ENCODE peak calls at places on chromosomes 7 and 10, in four cellular contexts. Z is K562, U is GM12878, K is H1. I is an unnamed sample.

GRCh38 chr7:129212596-129212995 is 12.2 kb upstream of the AHCYL2 start:
- DNase-seq in Z (no peak), U (no peak), K (no peak), I (no peak)

GRCh38 chr7:29345590-29345989 is 151.0 kb downstream of the CHN2 start:
- DNase-seq in Z (peak), U (no peak), K (peak), I (peak)

GRCh38 chr10:100315603-100316002 is 14.4 kb downstream of the PKD2L1 start:
- DNase-seq in Z (no peak), U (no peak), K (no peak), I (no peak)

GRCh38 chr7:157297071-157297638 is 39.6 kb upstream of the DNAJB6 start:
- DNase-seq in Z (no peak), U (no peak), K (no peak), I (no peak)

GRCh38 chr7:40733578-40733977 is 598.8 kb downstream of the SUGCT start:
- DNase-seq in Z (no peak), U (no peak), K (no peak), I (no peak)

GRCh38 chr10:80462277-80462985 is 8.3 kb downstream of the TSPAN14 start:
- DNase-seq in Z (no peak), U (no peak), K (no peak), I (no peak)

GRCh38 chr7:95886501-95887090 is 114.2 kb downstream of the DYNC1I1 start:
- DNase-seq in Z (no peak), U (no peak), K (no peak), I (no peak)

GRCh38 chr7:77393954-77394353 is 22.2 kb downstream of the GSAP start:
- DNase-seq in Z (no peak), U (no peak), K (no peak), I (no peak)

GRCh38 chr10:108877130-108877529 is 1046.2 kb downstream of the XPNPEP1 start:
- DNase-seq in Z (no peak), U (no peak), K (no peak), I (no peak)

GRCh38 chr7:149397470-149397869 is 63.4 kb downstream of the ZNF777 start:
- DNase-seq in Z (no peak), U (no peak), K (no peak), I (no peak)

GRCh38 chr10:21402606-21403083 is 122.8 kb downstream of the SKIDA1 start:
- DNase-seq in Z (no peak), U (no peak), K (no peak), I (no peak)

GRCh38 chr10:48523212-48523819 is 81.6 kb downstream of the ARHGAP22 start:
- DNase-seq in Z (peak), U (no peak), K (no peak), I (peak)

GRCh38 chr7:13031481-13031880 is 344.0 kb downstream of the ARL4A start:
- DNase-seq in Z (no peak), U (no peak), K (no peak), I (no peak)

GRCh38 chr7:91869661-91870060 is 10.8 kb downstream of the MTERF1 start:
- DNase-seq in Z (peak), U (no peak), K (no peak), I (no peak)

GRCh38 chr7:74466196-74466813 is 12.6 kb downstream of the GTF2IRD1 start:
- DNase-seq in Z (no peak), U (no peak), K (no peak), I (no peak)

GRCh38 chr10:28311104-28311503 is 8.2 kb upstream of the MPP7 start:
- DNase-seq in Z (no peak), U (no peak), K (no peak), I (no peak)

GRCh38 chr10:48982584-48982983 is 42.9 kb upstream of the LRRC18 start:
- DNase-seq in Z (no peak), U (no peak), K (no peak), I (no peak)

GRCh38 chr7:100705341-100705752 is 574 bp upstream of the POP7 start:
- DNase-seq in Z (peak), U (peak), K (peak), I (peak)

GRCh38 chr10:133133471-133134231 is 26.4 kb upstream of the KNDC1 start:
- DNase-seq in Z (no peak), U (no peak), K (no peak), I (no peak)

GRCh38 chr10:74223755-74224530 is 72.9 kb downstream of the ADK start:
- DNase-seq in Z (no peak), U (no peak), K (no peak), I (peak)

GRCh38 chr10:29648114-29648982 is 13.6 kb upstream of the SVIL start:
- DNase-seq in Z (no peak), U (no peak), K (no peak), I (no peak)

GRCh38 chr10:66888237-66888636 is 37.6 kb upstream of the LRRTM3 start:
- DNase-seq in Z (no peak), U (no peak), K (no peak), I (no peak)

GRCh38 chr10:123966896-123967231 is 75.3 kb upstream of the CPXM2 start:
- DNase-seq in Z (no peak), U (no peak), K (peak), I (no peak)

GRCh38 chr10:113003032-113003431 is 53.0 kb downstream of the TCF7L2 start:
- DNase-seq in Z (no peak), U (no peak), K (no peak), I (no peak)

GRCh38 chr10:6024334-6024682 is 37.9 kb downstream of the IL2RA start:
- DNase-seq in Z (no peak), U (no peak), K (no peak), I (no peak)

GRCh38 chr7:69934475-69934903 is 336.2 kb downstream of the AUTS2 start:
- DNase-seq in Z (no peak), U (no peak), K (no peak), I (no peak)

GRCh38 chr7:41924798-41925197 is 221.9 kb upstream of the INHBA start:
- DNase-seq in Z (no peak), U (no peak), K (no peak), I (no peak)

GRCh38 chr7:65892169-65892568 is 19.3 kb downstream of the VKORC1L1 start:
- DNase-seq in Z (no peak), U (no peak), K (no peak), I (no peak)

GRCh38 chr7:116526897-116527296 is 2.1 kb downstream of the CAV1 start:
- DNase-seq in Z (no peak), U (no peak), K (no peak), I (no peak)

GRCh38 chr10:70562036-70562710 is 40.4 kb downstream of the PRF1 start:
- DNase-seq in Z (no peak), U (no peak), K (no peak), I (no peak)

GRCh38 chr10:119896937-119897336 is 4.4 kb downstream of the SEC23IP start:
- DNase-seq in Z (no peak), U (no peak), K (no peak), I (no peak)

DNA sequence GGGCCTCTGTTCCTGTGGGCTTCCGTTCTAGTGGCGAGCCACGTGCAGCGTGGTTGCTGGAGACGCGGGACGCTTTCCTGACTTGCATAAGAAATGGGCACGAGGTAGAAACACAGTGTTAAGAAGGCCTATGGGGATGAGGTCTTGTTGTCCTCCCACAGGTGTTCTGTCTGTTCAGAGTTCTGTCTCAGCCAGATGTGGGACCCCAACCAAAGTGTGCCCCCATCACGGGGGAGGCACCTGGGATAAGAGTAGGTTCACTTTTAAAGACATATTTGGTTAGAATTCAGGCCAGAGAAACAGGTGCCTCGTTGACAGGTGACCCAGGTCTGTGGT is 56.0 kb upstream of the PITRM1 start:
- DNase-seq in Z (no peak), U (no peak), K (no peak), I (no peak)
- H3K4me2 ChIP-seq in Z (no peak), U (no peak), K (no peak), I (no peak)

DNA sequence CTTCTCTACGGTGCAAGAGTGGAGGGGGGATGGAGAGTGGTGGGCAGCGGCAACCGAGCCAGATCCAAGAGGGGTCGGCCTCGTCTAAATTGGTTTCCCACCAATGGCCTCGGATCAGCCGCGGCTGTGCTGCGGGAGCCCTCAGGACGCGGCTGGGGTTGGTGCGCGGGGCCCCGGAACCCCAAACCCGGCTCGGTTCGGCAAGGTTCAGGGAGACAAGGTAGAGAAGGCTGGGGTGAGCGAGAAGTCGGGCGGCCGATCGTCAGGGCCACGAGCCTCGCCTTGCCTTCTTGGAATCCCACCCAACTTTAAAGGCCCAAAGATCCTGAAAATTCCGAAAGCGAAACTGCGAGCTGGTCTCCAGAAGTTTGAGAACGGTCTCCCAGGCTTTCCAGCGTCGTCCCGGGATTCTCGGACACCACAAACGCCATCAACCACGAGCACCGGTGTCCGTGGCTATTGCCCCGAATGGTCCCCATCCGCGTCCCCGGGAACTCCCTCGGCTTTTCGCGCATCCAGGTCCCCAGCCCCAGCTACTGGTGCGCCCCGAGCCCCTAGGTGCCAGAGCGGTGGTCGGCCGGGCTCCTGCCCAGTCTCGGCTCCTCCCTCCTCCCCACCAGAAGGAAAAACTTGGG is 3.3 kb downstream of the SFMBT2 start:
- DNase-seq in Z (no peak), U (no peak), K (peak), I (no peak)
- TF ChIP-seq EGR1 in Z (no peak), U (no peak), K (no peak), I (no peak)

DNA sequence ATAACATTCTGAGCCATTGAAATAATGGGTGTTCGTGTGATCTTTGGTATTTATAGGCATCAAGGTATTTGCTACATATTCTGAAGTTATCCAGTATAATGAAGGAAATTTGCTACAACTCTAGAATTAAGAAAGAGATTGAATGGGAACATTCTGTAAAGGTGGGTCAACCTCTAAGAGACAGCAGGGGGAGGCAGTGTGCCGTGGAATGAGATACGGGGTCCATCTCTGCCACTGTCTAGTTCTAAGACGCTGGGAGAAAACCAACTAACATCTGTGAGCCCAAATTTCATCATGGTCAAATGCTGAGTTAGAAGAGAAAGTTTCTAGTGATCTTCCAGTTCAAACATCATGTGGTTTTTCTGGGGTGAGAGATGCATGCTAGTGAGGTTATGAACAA is 368.9 kb downstream of the SORCS1 start:
- DNase-seq in Z (peak), U (peak), K (no peak), I (no peak)
- TF ChIP-seq CTCF in Z (peak), U (peak), K (peak), I (no peak)

DNA sequence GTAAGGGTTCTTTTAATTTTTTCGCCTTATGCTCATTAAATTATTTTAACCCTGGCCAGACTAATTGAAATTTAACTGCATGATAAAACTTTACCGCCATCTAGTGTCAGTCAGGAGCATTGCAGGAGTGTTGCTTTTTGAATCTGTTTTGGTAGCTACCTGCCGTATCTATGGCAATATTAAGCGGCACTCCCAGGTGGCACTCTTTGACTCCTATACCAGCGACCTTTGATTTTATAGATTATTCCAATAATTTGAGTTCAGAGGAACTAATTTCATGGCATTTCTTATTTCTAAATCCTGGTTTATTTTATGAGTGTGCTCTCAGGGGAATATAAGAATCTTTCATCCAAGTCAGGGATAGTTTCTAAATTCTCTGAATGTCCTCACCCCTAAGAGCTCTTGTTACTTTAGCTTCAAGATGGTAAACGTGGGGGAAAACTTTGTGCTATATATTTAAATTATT is 198.9 kb downstream of the REEP3 start:
- DNase-seq in Z (peak), U (peak), K (peak), I (peak)
- H3K4me2 ChIP-seq in Z (no peak), U (no peak), K (no peak), I (peak)

DNA sequence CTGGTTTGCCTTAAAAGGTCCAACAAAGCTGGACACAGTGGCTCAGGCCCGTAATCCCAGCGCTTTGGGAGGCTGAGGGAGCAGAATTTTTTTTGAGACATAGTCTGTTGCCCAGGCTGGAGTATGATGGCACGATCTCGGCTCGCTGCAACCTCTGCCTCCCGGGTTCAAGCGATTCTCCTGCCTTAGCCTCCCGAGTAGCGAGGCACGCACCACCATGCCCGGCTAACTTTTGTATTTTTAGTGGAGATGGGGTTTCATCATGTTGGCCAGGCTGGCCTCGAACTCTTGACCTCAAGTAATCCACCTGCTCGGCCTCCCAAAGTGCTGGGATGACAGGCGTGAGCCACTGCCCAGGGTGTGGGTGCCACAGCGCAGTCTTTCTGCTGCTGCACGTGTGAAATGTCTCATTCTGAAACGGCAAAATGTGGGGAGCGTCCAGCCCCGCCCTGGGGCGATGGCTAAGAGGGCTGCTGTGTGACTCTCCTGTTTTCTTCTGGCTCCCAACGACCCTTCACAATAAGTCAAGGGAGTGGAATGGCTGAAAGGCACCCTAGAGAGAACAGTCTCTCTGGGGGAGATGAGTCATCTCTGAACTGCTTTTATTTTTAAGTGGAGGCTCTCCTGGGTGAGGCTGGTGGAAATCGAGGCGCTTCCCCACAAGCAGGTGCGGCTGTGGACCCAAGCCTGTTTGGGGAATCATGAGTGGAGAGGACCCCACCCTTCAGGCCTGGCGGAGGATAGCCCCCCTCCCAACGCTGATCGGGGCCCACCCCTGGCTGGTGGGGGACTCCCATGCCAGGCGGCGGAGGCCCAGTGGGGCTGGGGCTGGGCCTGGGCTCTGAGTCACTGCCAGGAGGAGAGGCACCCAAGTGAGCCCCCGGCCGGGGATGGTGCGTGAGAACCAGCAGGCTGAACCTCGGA is 18.1 kb downstream of the ADAP1 start:
- DNase-seq in Z (no peak), U (peak), K (no peak), I (peak)
- TF ChIP-seq EGR1 in Z (no peak), U (no peak), K (no peak), I (no peak)

GRCh38 chr7:15757041-15757995 is 70.8 kb upstream of the MEOX2 start:
- DNase-seq in Z (no peak), U (no peak), K (no peak), I (no peak)
- TF ChIP-seq CTCF in Z (no peak), U (no peak), K (no peak), I (no peak)

DNA sequence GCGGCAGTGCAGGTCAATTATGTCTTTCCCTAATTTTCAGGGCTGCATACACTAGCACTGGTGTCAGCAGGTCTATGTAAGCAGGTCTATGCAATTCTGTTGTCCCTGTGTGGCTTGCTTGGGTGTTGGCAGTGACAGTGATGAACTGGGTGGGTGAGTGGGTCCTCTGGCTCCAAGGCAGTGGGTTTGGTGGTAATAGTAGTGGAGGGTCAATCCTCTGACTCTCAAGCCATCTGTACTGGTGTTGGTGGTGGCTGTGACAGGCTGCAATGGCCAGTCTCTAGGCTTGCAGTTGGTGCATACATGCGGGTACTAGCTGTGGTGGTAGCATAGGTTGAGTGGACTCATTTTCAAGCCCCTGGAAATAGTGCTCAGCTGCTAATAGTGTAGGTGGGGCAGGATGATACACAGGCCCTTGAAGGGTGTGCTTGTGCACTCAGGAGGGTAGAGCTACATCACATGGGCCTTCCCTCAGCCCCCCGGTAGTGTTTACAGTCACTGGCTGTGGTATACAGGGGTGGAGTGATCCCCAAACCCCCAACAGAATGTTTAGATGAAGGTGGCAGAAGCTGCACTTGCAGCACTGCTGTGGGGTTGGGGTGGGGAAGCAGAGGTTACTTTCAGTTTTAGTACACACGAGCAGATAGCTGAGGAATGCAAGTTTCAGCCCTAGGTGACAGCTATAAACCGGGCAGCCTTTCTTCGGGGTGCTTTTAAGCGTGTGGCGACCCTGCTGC is 331.3 kb downstream of the PCDH15 start:
- DNase-seq in Z (no peak), U (no peak), K (no peak), I (no peak)
- H3K4me2 ChIP-seq in Z (no peak), U (no peak), K (no peak), I (no peak)

DNA sequence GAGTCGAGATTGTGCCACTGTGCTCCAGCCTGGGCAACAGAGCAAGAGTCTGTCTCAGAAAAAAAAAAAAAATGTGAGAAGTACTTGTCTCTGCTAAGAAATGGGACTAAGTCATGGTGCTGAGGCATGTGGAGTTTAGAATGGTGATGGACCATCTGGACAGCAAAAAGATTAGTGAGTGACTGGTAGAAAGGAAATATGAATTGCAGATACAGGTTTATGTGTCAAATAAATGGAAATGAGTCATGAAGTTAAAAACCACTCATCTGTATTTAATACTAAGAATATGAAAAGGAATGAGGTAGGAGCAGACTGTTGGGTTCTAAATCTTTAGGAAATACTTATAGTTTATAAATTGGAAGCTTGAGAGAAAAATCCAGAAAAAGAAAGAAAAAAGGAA is 625.7 kb upstream of the ANKRD30A start:
- DNase-seq in Z (no peak), U (no peak), K (no peak), I (no peak)
- TF ChIP-seq EGR1 in Z (no peak), U (no peak), K (no peak), I (no peak)

GRCh38 chr10:17872191-17873091 is 63.3 kb downstream of the MRC1 start:
- DNase-seq in Z (peak), U (no peak), K (no peak), I (peak)
- TF ChIP-seq CTCF in Z (peak), U (peak), K (no peak), I (peak)

GRCh38 chr7:151472644-151473380 is 32.9 kb upstream of the CRYGN start:
- DNase-seq in Z (no peak), U (peak), K (no peak), I (no peak)
- H3K4me2 ChIP-seq in Z (no peak), U (peak), K (peak), I (no peak)